ENCODE peak calls at places on chromosomes 2 and 18, in nine cellular contexts. E is MG63, Y is prostate gland, F is HTR-8/SVneo, Z is posterior vena cava, O is sciatic nerve, X is amniotic epithelial cell, T is aorta, S is COR-L47. G is an unnamed sample.

GRCh38 chr18:3998698-3999333 is 456.3 kb downstream of the DLGAP1 start:
- DNase-seq in S (peak; percentile 41), O (no peak), E (peak; percentile 2), Z (no peak), X (peak; percentile 70), T (no peak), F (peak; percentile 17), Y (no peak), G (peak; percentile 7)

GRCh38 chr2:217218269-217219140 is 358.6 kb upstream of the TNP1 start:
- DNase-seq in E (peak; percentile 45), Y (no peak), S (no peak), Z (peak; percentile 72), O (no peak), X (peak; percentile 96), F (no peak), T (peak; percentile 79), G (no peak)

GRCh38 chr2:127721311-127721977 is 20.1 kb downstream of the SFT2D3 start:
- DNase-seq in E (no peak), S (no peak), F (no peak), O (no peak), Y (no peak), X (peak; percentile 70), Z (no peak), T (no peak), G (no peak)

GRCh38 chr2:43340945-43341356 is 114.5 kb upstream of the ZFP36L2 start:
- DNase-seq in F (peak; percentile 64), S (no peak), T (no peak), X (peak; percentile 52), Y (no peak), E (peak; percentile 37), Z (no peak), O (no peak), G (no peak)

GRCh38 chr2:21836261-21836660 is 712.5 kb downstream of the TDRD15 start:
- DNase-seq in Y (no peak), S (no peak), O (no peak), X (peak; percentile 86), Z (no peak), F (no peak), E (no peak), T (no peak), G (no peak)

GRCh38 chr2:173511357-173511756 is 156.7 kb downstream of the CDCA7 start:
- DNase-seq in F (no peak), X (no peak), S (no peak), O (no peak), E (no peak), Y (no peak), T (no peak), Z (no peak), G (peak; percentile 54)

GRCh38 chr2:53768233-53768542 is 584 bp downstream of the CHAC2 start:
- DNase-seq in T (no peak), Z (no peak), E (peak; percentile 46), O (no peak), X (no peak), S (peak; percentile 60), Y (peak; percentile 29), F (peak; percentile 56), G (no peak)

GRCh38 chr18:57909620-57910019 is 106.5 kb upstream of the ATP8B1 start:
- DNase-seq in Y (no peak), F (no peak), X (no peak), Z (no peak), E (peak; percentile 15), T (no peak), O (no peak), S (no peak), G (no peak)

GRCh38 chr2:118865106-118865505 is 17.7 kb upstream of the EN1 start:
- DNase-seq in Z (peak; percentile 32), T (no peak), X (peak; percentile 14), S (no peak), Y (no peak), F (peak; percentile 30), E (peak; percentile 40), O (no peak), G (peak; percentile 1)

GRCh38 chr18:9137168-9138066 is 836 bp downstream of the ANKRD12 start:
- DNase-seq in Y (peak; percentile 52), E (peak; percentile 74), O (peak; percentile 78), Z (peak; percentile 92), F (peak; percentile 51), T (peak; percentile 87), S (peak; percentile 87), X (peak; percentile 84), G (peak; percentile 60)

GRCh38 chr18:24785019-24785418 is 324.6 kb downstream of the HRH4 start:
- DNase-seq in S (no peak), Y (no peak), X (no peak), Z (no peak), O (no peak), F (no peak), E (no peak), T (no peak), G (no peak)

GRCh38 chr18:73896685-73897084 is 250.9 kb downstream of the FBXO15 start:
- DNase-seq in Y (no peak), F (no peak), T (no peak), S (no peak), Z (no peak), X (no peak), E (no peak), O (no peak), G (no peak)

GRCh38 chr2:54079331-54079730 is 36.1 kb upstream of the ACYP2 start:
- DNase-seq in T (no peak), Y (no peak), Z (no peak), F (no peak), E (no peak), X (no peak), S (no peak), O (no peak), G (no peak)

GRCh38 chr18:48335829-48336228 is 73.4 kb downstream of the ZBTB7C start:
- DNase-seq in Z (peak; percentile 74), Y (no peak), T (peak; percentile 54), S (no peak), F (no peak), O (no peak), X (no peak), E (no peak), G (no peak)

GRCh38 chr18:31688601-31689000 is 4.2 kb upstream of the B4GALT6 start:
- DNase-seq in T (no peak), F (no peak), S (no peak), O (no peak), Y (no peak), X (no peak), E (no peak), Z (no peak), G (no peak)

GRCh38 chr18:30527917-30528316 is 514.6 kb downstream of the DSC3 start:
- DNase-seq in T (no peak), E (no peak), O (no peak), S (no peak), F (no peak), Z (no peak), X (no peak), Y (no peak), G (no peak)

GRCh38 chr2:210072922-210073509 is 70.6 kb downstream of the RPE start:
- DNase-seq in O (no peak), Y (peak; percentile 8), T (no peak), E (no peak), X (peak; percentile 54), Z (no peak), S (peak; percentile 30), F (peak; percentile 11), G (peak; percentile 28)

GRCh38 chr2:98915751-98916358 is 20.2 kb downstream of the CRACDL start:
- DNase-seq in X (peak; percentile 7), F (no peak), E (peak; percentile 56), O (peak; percentile 18), Z (peak; percentile 32), T (no peak), Y (no peak), S (no peak), G (no peak)

GRCh38 chr2:120421830-120422175 is 75.9 kb downstream of the INHBB start:
- DNase-seq in Z (no peak), E (no peak), O (no peak), X (no peak), T (no peak), F (no peak), S (no peak), Y (no peak), G (no peak)

GRCh38 chr2:202196727-202197126 is 41.7 kb downstream of the SUMO1 start:
- DNase-seq in T (no peak), E (no peak), O (no peak), Z (no peak), X (no peak), F (no peak), S (no peak), Y (no peak), G (no peak)

GRCh38 chr2:232431705-232432590 is 24.0 kb upstream of the ALPI start:
- DNase-seq in X (no peak), Z (peak; percentile 58), T (no peak), Y (no peak), O (no peak), E (no peak), S (no peak), F (no peak), G (no peak)

GRCh38 chr2:24164416-24164973 is 10.4 kb upstream of the FAM228A start:
- DNase-seq in O (no peak), S (no peak), Z (no peak), E (peak; percentile 26), Y (no peak), X (peak; percentile 4), T (no peak), F (peak; percentile 47), G (no peak)

GRCh38 chr2:237525559-237526157 is 38.6 kb downstream of the MLPH start:
- DNase-seq in X (no peak), T (no peak), F (no peak), O (no peak), Y (no peak), E (no peak), S (no peak), Z (no peak), G (no peak)

GRCh38 chr2:134366359-134366758 is 112.5 kb downstream of the MGAT5 start:
- DNase-seq in E (no peak), X (no peak), Z (no peak), T (no peak), F (no peak), S (no peak), O (no peak), Y (no peak), G (no peak)

GRCh38 chr2:113370478-113371091 is 66.9 kb upstream of the ZNG1B start:
- DNase-seq in E (peak; percentile 52), Y (peak; percentile 64), X (peak; percentile 67), S (no peak), O (peak; percentile 74), Z (no peak), F (peak; percentile 75), T (no peak), G (no peak)

GRCh38 chr2:44237221-44237620 is 38.1 kb upstream of the SLC3A1 start:
- DNase-seq in Y (no peak), F (no peak), S (no peak), X (no peak), T (no peak), E (no peak), Z (no peak), O (no peak), G (no peak)

GRCh38 chr2:221524158-221524557 is 47.9 kb downstream of the EPHA4 start:
- DNase-seq in F (no peak), O (no peak), S (no peak), Z (no peak), E (no peak), Y (no peak), X (no peak), T (no peak), G (no peak)

GRCh38 chr18:54968807-54969206 is 9.5 kb upstream of the CCDC68 start:
- DNase-seq in T (no peak), E (no peak), Z (no peak), F (no peak), S (no peak), X (no peak), O (no peak), Y (no peak), G (no peak)

GRCh38 chr2:218648473-218649100 is 10.8 kb downstream of the ZNF142 start:
- DNase-seq in O (peak; percentile 74), T (peak; percentile 74), E (peak; percentile 24), Y (peak; percentile 28), F (peak; percentile 64), Z (no peak), X (peak; percentile 62), S (peak; percentile 33), G (peak; percentile 42)

GRCh38 chr18:59265246-59266018 is 7.8 kb downstream of the RAX start:
- DNase-seq in Y (no peak), O (no peak), S (no peak), X (no peak), F (no peak), Z (no peak), T (no peak), E (peak; percentile 65), G (peak; percentile 12)

GRCh38 chr2:215299337-215299859 is 12.5 kb upstream of the ATIC start:
- DNase-seq in T (no peak), Z (no peak), Y (no peak), X (no peak), E (no peak), F (no peak), S (no peak), O (no peak), G (no peak)

G was measured in NCI-H748 treated with DMSO at 0.1 percent for 48 hours.